ENCODE peak calls at places on chromosomes 7 and 10, in four cellular contexts. One of them, this sample, is unnamed.

GRCh38 chr7:137287651-137288258 is 55.8 kb downstream of the PTN start:
- DNase-seq in H1: no peak
- DNase-seq in IMR-90: peak
- DNase-seq in H9: no peak
- DNase-seq in this sample: peak

GRCh38 chr7:8435120-8435519 is 1.7 kb downstream of the NXPH1 start:
- DNase-seq in H1: no peak
- DNase-seq in IMR-90: no peak
- DNase-seq in H9: peak
- DNase-seq in this sample: peak

GRCh38 chr7:36810476-36810875 is 86.2 kb upstream of the AOAH start:
- DNase-seq in H1: no peak
- DNase-seq in IMR-90: no peak
- DNase-seq in H9: no peak
- DNase-seq in this sample: no peak

GRCh38 chr10:47374611-47375536 is 9.2 kb downstream of the ZNF488 start:
- DNase-seq in H1: no peak
- DNase-seq in IMR-90: peak
- DNase-seq in H9: peak
- DNase-seq in this sample: no peak

GRCh38 chr7:155257482-155258232 is 40.0 kb upstream of the INSIG1 start:
- DNase-seq in H1: no peak
- DNase-seq in IMR-90: no peak
- DNase-seq in H9: no peak
- DNase-seq in this sample: no peak

GRCh38 chr7:74542558-74543117 is 88.9 kb downstream of the GTF2IRD1 start:
- DNase-seq in H1: no peak
- DNase-seq in IMR-90: no peak
- DNase-seq in H9: no peak
- DNase-seq in this sample: no peak

GRCh38 chr7:33831389-33832118 is 73.8 kb upstream of the BMPER start:
- DNase-seq in H1: no peak
- DNase-seq in IMR-90: no peak
- DNase-seq in H9: no peak
- DNase-seq in this sample: no peak

GRCh38 chr10:71099731-71100361 is 112.5 kb upstream of the UNC5B start:
- DNase-seq in H1: no peak
- DNase-seq in IMR-90: no peak
- DNase-seq in H9: no peak
- DNase-seq in this sample: no peak

GRCh38 chr7:128737867-128738390 is 1.2 kb upstream of the CALU start:
- DNase-seq in H1: no peak
- DNase-seq in IMR-90: peak
- DNase-seq in H9: no peak
- DNase-seq in this sample: peak

GRCh38 chr7:93728292-93728691 is 153.8 kb upstream of the CALCR start:
- DNase-seq in H1: no peak
- DNase-seq in IMR-90: no peak
- DNase-seq in H9: no peak
- DNase-seq in this sample: no peak

GRCh38 chr7:28002638-28003037 is 178.0 kb downstream of the JAZF1 start:
- DNase-seq in H1: no peak
- DNase-seq in IMR-90: peak
- DNase-seq in H9: no peak
- DNase-seq in this sample: peak

GRCh38 chr10:106582291-106582690 is 582.2 kb downstream of the SORCS1 start:
- DNase-seq in H1: no peak
- DNase-seq in IMR-90: peak
- DNase-seq in H9: peak
- DNase-seq in this sample: peak

GRCh38 chr10:132021046-132021445 is 39.3 kb upstream of the BNIP3 start:
- DNase-seq in H1: no peak
- DNase-seq in IMR-90: no peak
- DNase-seq in H9: no peak
- DNase-seq in this sample: no peak

GRCh38 chr7:1532456-1533254 is 2.2 kb downstream of the MAFK start:
- DNase-seq in H1: no peak
- DNase-seq in IMR-90: peak
- DNase-seq in H9: no peak
- DNase-seq in this sample: no peak

GRCh38 chr7:36496576-36496975 is 106.9 kb downstream of the ANLN start:
- DNase-seq in H1: no peak
- DNase-seq in IMR-90: no peak
- DNase-seq in H9: no peak
- DNase-seq in this sample: no peak

GRCh38 chr10:80277016-80277415 is 12.4 kb downstream of the MAT1A start:
- DNase-seq in H1: no peak
- DNase-seq in IMR-90: no peak
- DNase-seq in H9: no peak
- DNase-seq in this sample: no peak

GRCh38 chr10:124892031-124892430 is 49.9 kb upstream of the ZRANB1 start:
- DNase-seq in H1: no peak
- DNase-seq in IMR-90: no peak
- DNase-seq in H9: no peak
- DNase-seq in this sample: no peak

GRCh38 chr10:101892782-101893391 is 49.3 kb upstream of the KCNIP2 start:
- DNase-seq in H1: no peak
- DNase-seq in IMR-90: peak
- DNase-seq in H9: no peak
- DNase-seq in this sample: no peak

GRCh38 chr10:70441161-70441876 is at the start of gene NODAL:
- DNase-seq in H1: no peak
- DNase-seq in IMR-90: no peak
- DNase-seq in H9: peak
- DNase-seq in this sample: peak

GRCh38 chr10:81873932-81874816 is 820 bp upstream of the NRG3 start:
- DNase-seq in H1: no peak
- DNase-seq in IMR-90: no peak
- DNase-seq in H9: peak
- DNase-seq in this sample: peak

GRCh38 chr10:129934196-129934925 is 29.7 kb downstream of the EBF3 start:
- DNase-seq in H1: no peak
- DNase-seq in IMR-90: no peak
- DNase-seq in H9: no peak
- DNase-seq in this sample: no peak

GRCh38 chr10:125294109-125294508 is 133.7 kb upstream of the CTBP2 start:
- DNase-seq in H1: no peak
- DNase-seq in IMR-90: no peak
- DNase-seq in H9: no peak
- DNase-seq in this sample: no peak

DNA sequence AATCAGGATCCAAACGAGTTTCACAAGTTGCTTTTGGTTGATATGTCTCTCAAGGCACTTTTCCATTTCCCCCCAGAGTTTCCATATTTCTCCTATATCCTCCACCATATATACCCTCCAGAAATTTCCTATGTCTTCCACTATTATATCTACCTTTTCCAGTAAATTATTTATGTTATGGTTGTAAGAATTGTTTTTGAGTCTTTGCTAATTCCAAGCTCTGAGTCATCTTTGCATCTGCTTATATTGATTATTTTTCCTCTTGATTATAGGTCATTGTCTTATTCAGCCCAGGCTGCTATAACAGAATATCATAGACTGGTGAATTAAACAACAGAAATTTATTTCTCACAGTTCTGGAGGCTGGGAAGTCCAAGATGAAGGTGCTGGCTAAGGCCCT is 12.7 kb downstream of the TACC2 start:
- DNase-seq in H1: no peak
- DNase-seq in IMR-90: no peak
- DNase-seq in H9: no peak
- DNase-seq in this sample: no peak
- H3K56ac ChIP-seq in H1: no peak
- H3K56ac ChIP-seq in IMR-90: no peak
- H3K56ac ChIP-seq in H9: no peak
- H3K56ac ChIP-seq in this sample: no peak

GRCh38 chr10:122052702-122053101 is 63.7 kb downstream of the TACC2 start:
- DNase-seq in H1: no peak
- DNase-seq in IMR-90: peak
- DNase-seq in H9: no peak
- DNase-seq in this sample: no peak

GRCh38 chr10:122050811-122051210 is 61.8 kb downstream of the TACC2 start:
- DNase-seq in H1: no peak
- DNase-seq in IMR-90: no peak
- DNase-seq in H9: no peak
- DNase-seq in this sample: no peak

GRCh38 chr10:122050316-122050715 is 61.4 kb downstream of the TACC2 start:
- DNase-seq in H1: no peak
- DNase-seq in IMR-90: no peak
- DNase-seq in H9: no peak
- DNase-seq in this sample: no peak

GRCh38 chr10:122051609-122052385 is 62.8 kb downstream of the TACC2 start:
- DNase-seq in H1: no peak
- DNase-seq in IMR-90: peak
- DNase-seq in H9: peak
- DNase-seq in this sample: peak

DNA sequence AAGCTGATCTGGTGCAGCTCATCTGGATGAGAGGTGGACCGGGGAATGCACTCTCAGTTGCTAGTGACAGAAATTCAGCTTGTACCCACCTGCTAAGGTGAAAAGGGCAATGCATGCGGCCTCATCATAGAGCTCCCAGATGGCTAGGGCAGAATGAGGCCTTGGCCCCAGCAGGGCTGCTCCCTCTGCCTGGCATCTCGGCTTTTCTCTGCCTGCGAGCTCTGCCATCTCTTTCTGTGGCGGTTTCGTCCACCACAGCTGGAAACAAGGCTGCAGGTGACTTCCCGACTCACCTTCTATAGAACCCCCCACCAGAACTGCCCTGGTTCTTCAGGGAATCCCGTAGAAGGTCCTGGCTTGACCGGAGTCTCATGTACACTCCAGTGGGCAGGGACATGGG is 60.1 kb downstream of the TACC2 start:
- DNase-seq in H1: no peak
- DNase-seq in IMR-90: no peak
- DNase-seq in H9: no peak
- DNase-seq in this sample: no peak
- H2AK5ac ChIP-seq in H1: no peak
- H2AK5ac ChIP-seq in IMR-90: no peak
- H2AK5ac ChIP-seq in H9: no peak
- H2AK5ac ChIP-seq in this sample: no peak

GRCh38 chr7:49937608-49938007 is 155.4 kb downstream of the ZPBP start:
- DNase-seq in H1: no peak
- DNase-seq in IMR-90: no peak
- DNase-seq in H9: no peak
- DNase-seq in this sample: no peak
- H3K56ac ChIP-seq in H1: no peak
- H3K56ac ChIP-seq in IMR-90: no peak
- H3K56ac ChIP-seq in H9: no peak
- H3K56ac ChIP-seq in this sample: no peak

GRCh38 chr7:4683043-4683883 is 1.2 kb downstream of the FOXK1 start:
- DNase-seq in H1: no peak
- DNase-seq in IMR-90: no peak
- DNase-seq in H9: no peak
- DNase-seq in this sample: no peak
- H2AK5ac ChIP-seq in H1: no peak
- H2AK5ac ChIP-seq in IMR-90: peak
- H2AK5ac ChIP-seq in H9: no peak
- H2AK5ac ChIP-seq in this sample: peak

GRCh38 chr10:96379758-96380157 is 21.0 kb upstream of the OPALIN start:
- DNase-seq in H1: no peak
- DNase-seq in IMR-90: no peak
- DNase-seq in H9: no peak
- DNase-seq in this sample: no peak

GRCh38 chr10:96374985-96375830 is 16.4 kb upstream of the OPALIN start:
- DNase-seq in H1: peak
- DNase-seq in IMR-90: peak
- DNase-seq in H9: peak
- DNase-seq in this sample: peak

GRCh38 chr10:96378741-96379140 is 19.9 kb upstream of the OPALIN start:
- DNase-seq in H1: no peak
- DNase-seq in IMR-90: no peak
- DNase-seq in H9: no peak
- DNase-seq in this sample: no peak

GRCh38 chr10:96376483-96376882 is 17.7 kb upstream of the OPALIN start:
- DNase-seq in H1: no peak
- DNase-seq in IMR-90: no peak
- DNase-seq in H9: no peak
- DNase-seq in this sample: no peak

DNA sequence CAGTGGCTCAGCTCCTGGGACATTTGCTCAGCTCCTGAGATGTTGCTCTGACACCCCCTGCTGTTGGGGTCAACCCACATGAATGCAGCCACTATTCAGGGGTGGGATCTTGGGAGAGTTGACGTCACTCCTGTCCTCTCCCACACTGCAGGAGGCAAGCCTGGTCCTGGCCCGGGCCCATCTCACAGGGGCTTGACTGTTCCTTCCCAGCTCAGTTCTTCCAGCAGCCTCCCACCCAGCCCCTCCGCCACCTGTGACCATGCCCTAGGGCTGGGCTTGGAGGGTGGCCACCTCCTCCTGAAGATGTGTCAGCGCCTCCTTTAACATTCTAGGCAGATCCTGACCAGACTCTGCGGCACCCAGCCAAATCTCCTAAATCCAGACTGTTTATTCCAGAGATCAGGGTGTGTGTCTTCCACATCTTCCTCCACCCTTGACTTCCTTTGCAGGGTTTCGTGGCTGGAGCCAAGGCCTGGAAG is 19.1 kb upstream of the OPALIN start:
- DNase-seq in H1: no peak
- DNase-seq in IMR-90: no peak
- DNase-seq in H9: no peak
- DNase-seq in this sample: peak
- H3K56ac ChIP-seq in H1: no peak
- H3K56ac ChIP-seq in IMR-90: no peak
- H3K56ac ChIP-seq in H9: no peak
- H3K56ac ChIP-seq in this sample: no peak